ENCODE peak calls at places on chromosomes 6 and 20, in four cellular contexts. One of them, this sample, is unnamed.

GRCh38 chr6:125303512-125303854 is 1.7 kb upstream of the HDDC2 start:
- DNase-seq in dorsolateral prefrontal cortex: no peak
- DNase-seq in breast epithelium: no peak
- DNase-seq in stomach: no peak
- DNase-seq in this sample: no peak

GRCh38 chr6:56235245-56235644 is 12.1 kb downstream of the COL21A1 start:
- DNase-seq in dorsolateral prefrontal cortex: no peak
- DNase-seq in breast epithelium: no peak
- DNase-seq in stomach: no peak
- DNase-seq in this sample: no peak

GRCh38 chr20:11060423-11061205 is 386.8 kb upstream of the JAG1 start:
- DNase-seq in dorsolateral prefrontal cortex: no peak
- DNase-seq in breast epithelium: no peak
- DNase-seq in stomach: no peak
- DNase-seq in this sample: no peak

GRCh38 chr6:119028106-119028505 is 50.4 kb downstream of the FAM184A start:
- DNase-seq in dorsolateral prefrontal cortex: no peak
- DNase-seq in breast epithelium: no peak
- DNase-seq in stomach: no peak
- DNase-seq in this sample: no peak

GRCh38 chr6:126542052-126542451 is 202.1 kb downstream of the CENPW start:
- DNase-seq in dorsolateral prefrontal cortex: no peak
- DNase-seq in breast epithelium: no peak
- DNase-seq in stomach: no peak
- DNase-seq in this sample: no peak

GRCh38 chr20:19024296-19025035 is 188.0 kb upstream of the SLC24A3 start:
- DNase-seq in dorsolateral prefrontal cortex: no peak
- DNase-seq in breast epithelium: no peak
- DNase-seq in stomach: no peak
- DNase-seq in this sample: no peak

GRCh38 chr6:7832904-7833752 is 77.5 kb downstream of the TXNDC5 start:
- DNase-seq in dorsolateral prefrontal cortex: no peak
- DNase-seq in breast epithelium: no peak
- DNase-seq in stomach: no peak
- DNase-seq in this sample: no peak

GRCh38 chr6:72580281-72580940 is 41.5 kb upstream of the KCNQ5 start:
- DNase-seq in dorsolateral prefrontal cortex: no peak
- DNase-seq in breast epithelium: no peak
- DNase-seq in stomach: no peak
- DNase-seq in this sample: no peak

GRCh38 chr6:6614965-6615304 is 26.4 kb downstream of the LY86 start:
- DNase-seq in dorsolateral prefrontal cortex: no peak
- DNase-seq in breast epithelium: no peak
- DNase-seq in stomach: no peak
- DNase-seq in this sample: no peak

GRCh38 chr6:53616450-53617357 is 48.9 kb downstream of the KLHL31 start:
- DNase-seq in dorsolateral prefrontal cortex: no peak
- DNase-seq in breast epithelium: no peak
- DNase-seq in stomach: no peak
- DNase-seq in this sample: no peak

GRCh38 chr6:1263039-1263849 is 48.7 kb upstream of the FOXQ1 start:
- DNase-seq in dorsolateral prefrontal cortex: no peak
- DNase-seq in breast epithelium: no peak
- DNase-seq in stomach: no peak
- DNase-seq in this sample: no peak

GRCh38 chr6:29491574-29491973 is 3.8 kb upstream of the MAS1L start:
- DNase-seq in dorsolateral prefrontal cortex: no peak
- DNase-seq in breast epithelium: no peak
- DNase-seq in stomach: no peak
- DNase-seq in this sample: no peak

GRCh38 chr6:36033935-36034334 is 6.3 kb downstream of the MAPK14 start:
- DNase-seq in dorsolateral prefrontal cortex: no peak
- DNase-seq in breast epithelium: no peak
- DNase-seq in stomach: no peak
- DNase-seq in this sample: no peak

GRCh38 chr20:26324177-26324576 is 627.5 kb upstream of the ZNF337 start:
- DNase-seq in dorsolateral prefrontal cortex: no peak
- DNase-seq in breast epithelium: no peak
- DNase-seq in stomach: no peak
- DNase-seq in this sample: no peak

GRCh38 chr20:37986063-37986858 is 47.0 kb downstream of the TTI1 start:
- DNase-seq in dorsolateral prefrontal cortex: no peak
- DNase-seq in breast epithelium: no peak
- DNase-seq in stomach: peak
- DNase-seq in this sample: no peak

GRCh38 chr6:73236147-73236750 is 11.0 kb upstream of the KHDC1L start:
- DNase-seq in dorsolateral prefrontal cortex: no peak
- DNase-seq in breast epithelium: no peak
- DNase-seq in stomach: no peak
- DNase-seq in this sample: no peak

GRCh38 chr6:2790588-2790987 is 25.4 kb downstream of the WRNIP1 start:
- DNase-seq in dorsolateral prefrontal cortex: no peak
- DNase-seq in breast epithelium: no peak
- DNase-seq in stomach: no peak
- DNase-seq in this sample: no peak

GRCh38 chr20:36754656-36755222 is 8.8 kb upstream of the NDRG3 start:
- DNase-seq in dorsolateral prefrontal cortex: no peak
- DNase-seq in breast epithelium: no peak
- DNase-seq in stomach: no peak
- DNase-seq in this sample: no peak

GRCh38 chr6:29723666-29724588 is 693 bp downstream of the HLA-F start:
- DNase-seq in dorsolateral prefrontal cortex: no peak
- DNase-seq in breast epithelium: no peak
- DNase-seq in stomach: peak
- DNase-seq in this sample: no peak

GRCh38 chr6:164023535-164023934 is 609.0 kb downstream of the QKI start:
- DNase-seq in dorsolateral prefrontal cortex: no peak
- DNase-seq in breast epithelium: no peak
- DNase-seq in stomach: no peak
- DNase-seq in this sample: no peak

GRCh38 chr6:30044630-30045029 is 16.4 kb upstream of the POLR1H start:
- DNase-seq in dorsolateral prefrontal cortex: no peak
- DNase-seq in breast epithelium: no peak
- DNase-seq in stomach: no peak
- DNase-seq in this sample: no peak

GRCh38 chr6:17393335-17394191 is at the start of gene CAP2:
- DNase-seq in dorsolateral prefrontal cortex: peak
- DNase-seq in breast epithelium: peak
- DNase-seq in stomach: peak
- DNase-seq in this sample: no peak

GRCh38 chr6:156563710-156564109 is 213.5 kb upstream of the ARID1B start:
- DNase-seq in dorsolateral prefrontal cortex: no peak
- DNase-seq in breast epithelium: no peak
- DNase-seq in stomach: no peak
- DNase-seq in this sample: no peak

GRCh38 chr6:151005896-151006632 is 140.6 kb downstream of the MTHFD1L start:
- DNase-seq in dorsolateral prefrontal cortex: no peak
- DNase-seq in breast epithelium: no peak
- DNase-seq in stomach: no peak
- DNase-seq in this sample: no peak

GRCh38 chr6:63352587-63353281 is 33.0 kb upstream of the LGSN start:
- DNase-seq in dorsolateral prefrontal cortex: no peak
- DNase-seq in breast epithelium: no peak
- DNase-seq in stomach: peak
- DNase-seq in this sample: no peak

DNA sequence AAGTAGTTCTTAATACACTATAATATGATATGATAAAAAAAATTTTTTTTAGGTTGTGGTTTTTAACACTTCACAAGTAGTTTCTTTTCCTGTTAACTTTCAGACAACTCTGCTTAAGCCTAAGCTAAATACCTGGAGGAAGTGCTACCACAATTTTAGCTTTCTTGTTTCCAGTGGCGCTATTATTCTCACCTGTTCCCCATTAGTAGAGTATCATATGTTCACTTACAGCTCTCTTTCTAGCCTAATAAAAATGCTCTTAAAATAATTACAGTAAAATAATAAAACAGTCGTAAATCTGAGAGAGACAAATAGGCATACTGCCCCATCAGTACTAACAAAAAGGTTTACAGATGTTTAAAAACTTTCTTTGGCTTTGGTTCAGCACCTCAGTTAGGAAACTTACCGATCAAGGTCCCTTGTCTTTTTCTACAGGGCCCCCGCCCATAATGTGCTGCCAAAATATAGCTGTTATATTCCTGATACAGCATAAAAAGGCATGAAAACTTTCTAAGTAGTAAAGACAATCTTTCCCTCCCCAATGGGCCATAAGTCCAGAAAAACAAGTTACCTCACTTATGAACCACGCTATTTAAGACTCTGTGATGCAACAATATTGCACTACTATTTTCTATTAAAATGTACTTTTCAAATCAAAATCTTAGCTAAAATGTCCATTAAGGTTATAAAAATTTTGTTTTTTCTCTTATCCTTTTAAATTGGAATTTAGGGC is 57.9 kb downstream of the SESN1 start:
- DNase-seq in dorsolateral prefrontal cortex: no peak
- DNase-seq in breast epithelium: no peak
- DNase-seq in stomach: no peak
- DNase-seq in this sample: no peak
- H3K4me3 ChIP-seq in dorsolateral prefrontal cortex: no peak
- H3K4me3 ChIP-seq in breast epithelium: no peak
- H3K4me3 ChIP-seq in stomach: no peak
- H3K4me3 ChIP-seq in this sample: no peak

GRCh38 chr6:35021014-35021413 is 120.1 kb downstream of the TCP11 start:
- DNase-seq in dorsolateral prefrontal cortex: no peak
- DNase-seq in breast epithelium: no peak
- DNase-seq in stomach: peak
- DNase-seq in this sample: no peak
- H3K4me3 ChIP-seq in dorsolateral prefrontal cortex: peak
- H3K4me3 ChIP-seq in breast epithelium: peak
- H3K4me3 ChIP-seq in stomach: peak
- H3K4me3 ChIP-seq in this sample: peak

GRCh38 chr20:33305591-33306057 is 22.6 kb downstream of the BPIFB1 start:
- DNase-seq in dorsolateral prefrontal cortex: no peak
- DNase-seq in breast epithelium: no peak
- DNase-seq in stomach: no peak
- DNase-seq in this sample: no peak
- H3K4me3 ChIP-seq in dorsolateral prefrontal cortex: no peak
- H3K4me3 ChIP-seq in breast epithelium: no peak
- H3K4me3 ChIP-seq in stomach: no peak
- H3K4me3 ChIP-seq in this sample: no peak

DNA sequence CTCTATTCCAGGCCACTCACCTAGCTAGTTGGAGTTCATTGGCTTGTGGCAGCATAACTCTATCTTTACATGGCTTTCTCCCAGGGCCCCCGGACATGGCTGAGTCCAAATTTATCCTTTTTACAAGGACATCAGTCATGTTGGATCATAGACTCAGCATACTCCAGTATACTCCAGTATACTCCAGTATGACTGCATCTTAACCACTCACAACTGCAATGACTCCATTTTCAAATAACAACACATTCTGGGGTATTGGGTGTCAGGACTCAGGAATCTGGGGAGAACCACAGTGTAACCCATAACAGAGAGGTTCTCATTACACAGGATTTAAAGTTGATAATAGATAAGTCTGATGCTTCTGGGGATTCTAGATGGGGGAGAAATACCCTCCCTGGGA is 53.8 kb upstream of the TSHZ2 start:
- DNase-seq in dorsolateral prefrontal cortex: no peak
- DNase-seq in breast epithelium: no peak
- DNase-seq in stomach: no peak
- DNase-seq in this sample: no peak
- H3K4me3 ChIP-seq in dorsolateral prefrontal cortex: no peak
- H3K4me3 ChIP-seq in breast epithelium: no peak
- H3K4me3 ChIP-seq in stomach: no peak
- H3K4me3 ChIP-seq in this sample: no peak

DNA sequence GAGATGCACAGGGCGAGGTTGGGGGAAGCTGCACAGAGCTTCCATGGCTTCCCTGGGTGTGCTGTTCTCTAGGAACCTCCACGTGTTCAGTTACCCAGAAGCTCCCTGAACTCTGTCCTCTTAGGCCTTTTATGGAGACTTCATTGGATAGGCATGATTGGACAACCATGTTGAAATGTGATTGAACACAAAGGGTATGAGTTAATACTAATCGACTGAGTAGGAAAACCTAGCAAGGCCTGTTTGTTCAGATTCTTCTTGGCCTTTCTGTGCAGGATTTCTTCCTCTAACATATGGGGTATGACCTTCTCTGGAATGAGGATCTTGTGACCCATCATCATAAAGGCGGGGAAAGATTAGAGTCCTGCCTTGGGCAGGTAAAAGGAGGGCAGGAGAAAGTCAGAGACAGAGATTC is 70.7 kb upstream of the SMIM29 start:
- DNase-seq in dorsolateral prefrontal cortex: no peak
- DNase-seq in breast epithelium: no peak
- DNase-seq in stomach: no peak
- DNase-seq in this sample: no peak
- H3K4me3 ChIP-seq in dorsolateral prefrontal cortex: no peak
- H3K4me3 ChIP-seq in breast epithelium: no peak
- H3K4me3 ChIP-seq in stomach: no peak
- H3K4me3 ChIP-seq in this sample: no peak

GRCh38 chr6:32879691-32880090 is 25.7 kb downstream of the PSMB9 start:
- DNase-seq in dorsolateral prefrontal cortex: no peak
- DNase-seq in breast epithelium: no peak
- DNase-seq in stomach: no peak
- DNase-seq in this sample: no peak
- H3K4me3 ChIP-seq in dorsolateral prefrontal cortex: no peak
- H3K4me3 ChIP-seq in breast epithelium: no peak
- H3K4me3 ChIP-seq in stomach: no peak
- H3K4me3 ChIP-seq in this sample: no peak

GRCh38 chr6:82364087-82365010 is 732 bp downstream of the TPBG start:
- DNase-seq in dorsolateral prefrontal cortex: no peak
- DNase-seq in breast epithelium: peak
- DNase-seq in stomach: peak
- DNase-seq in this sample: no peak

GRCh38 chr6:82365011-82365751 is 1.6 kb downstream of the TPBG start:
- DNase-seq in dorsolateral prefrontal cortex: no peak
- DNase-seq in breast epithelium: peak
- DNase-seq in stomach: peak
- DNase-seq in this sample: no peak

GRCh38 chr6:82362144-82362543 is 1.5 kb upstream of the TPBG start:
- DNase-seq in dorsolateral prefrontal cortex: no peak
- DNase-seq in breast epithelium: no peak
- DNase-seq in stomach: no peak
- DNase-seq in this sample: no peak

GRCh38 chr6:82362868-82363267 is 749 bp upstream of the TPBG start:
- DNase-seq in dorsolateral prefrontal cortex: no peak
- DNase-seq in breast epithelium: no peak
- DNase-seq in stomach: no peak
- DNase-seq in this sample: no peak

GRCh38 chr6:82363368-82364086 is at the start of gene TPBG:
- DNase-seq in dorsolateral prefrontal cortex: no peak
- DNase-seq in breast epithelium: peak
- DNase-seq in stomach: peak
- DNase-seq in this sample: no peak
- H3K4me3 ChIP-seq in dorsolateral prefrontal cortex: peak
- H3K4me3 ChIP-seq in breast epithelium: peak
- H3K4me3 ChIP-seq in stomach: peak
- H3K4me3 ChIP-seq in this sample: peak

This sample was measured in esophagus squamous epithelium.